ENCODE peak calls at places on chromosomes 3 and 15, in seven cellular contexts. One of them, this sample, is unnamed.

GRCh38 chr3:141289228-141289772 is 57.7 kb downstream of the PXYLP1 start:
- DNase-seq in NCI-H510A treated with DMSO at 0.1 percent for 48 hours: no peak
- DNase-seq in lung: no peak
- DNase-seq in hepatocyte: no peak
- DNase-seq in MV-4-11: no peak
- DNase-seq in NCI-H2171: no peak
- DNase-seq in RPMI7951: no peak
- DNase-seq in this sample: no peak

GRCh38 chr3:69276884-69277283 is 109.0 kb downstream of the FRMD4B start:
- DNase-seq in RPMI7951: no peak
- DNase-seq in NCI-H2171: no peak
- DNase-seq in hepatocyte: no peak
- DNase-seq in NCI-H510A treated with DMSO at 0.1 percent for 48 hours: no peak
- DNase-seq in lung: no peak
- DNase-seq in MV-4-11: no peak
- DNase-seq in this sample: no peak

GRCh38 chr3:11770477-11771381 is 76.0 kb downstream of the TAMM41 start:
- DNase-seq in hepatocyte: peak
- DNase-seq in MV-4-11: peak
- DNase-seq in lung: peak
- DNase-seq in NCI-H510A treated with DMSO at 0.1 percent for 48 hours: peak
- DNase-seq in NCI-H2171: peak
- DNase-seq in RPMI7951: peak
- DNase-seq in this sample: peak

GRCh38 chr15:40255033-40255432 is 16.2 kb downstream of the PAK6 start:
- DNase-seq in lung: no peak
- DNase-seq in RPMI7951: no peak
- DNase-seq in hepatocyte: no peak
- DNase-seq in NCI-H510A treated with DMSO at 0.1 percent for 48 hours: no peak
- DNase-seq in NCI-H2171: no peak
- DNase-seq in MV-4-11: no peak
- DNase-seq in this sample: no peak

GRCh38 chr3:152688313-152688712 is 146.6 kb upstream of the P2RY1 start:
- DNase-seq in NCI-H2171: no peak
- DNase-seq in MV-4-11: no peak
- DNase-seq in NCI-H510A treated with DMSO at 0.1 percent for 48 hours: no peak
- DNase-seq in lung: no peak
- DNase-seq in RPMI7951: peak
- DNase-seq in hepatocyte: no peak
- DNase-seq in this sample: no peak

GRCh38 chr15:83435202-83435601 is 11.9 kb upstream of the SH3GL3 start:
- DNase-seq in lung: no peak
- DNase-seq in NCI-H2171: no peak
- DNase-seq in NCI-H510A treated with DMSO at 0.1 percent for 48 hours: no peak
- DNase-seq in MV-4-11: no peak
- DNase-seq in hepatocyte: no peak
- DNase-seq in RPMI7951: peak
- DNase-seq in this sample: no peak

GRCh38 chr3:88112329-88112728 is 37.4 kb upstream of the C3orf38 start:
- DNase-seq in MV-4-11: no peak
- DNase-seq in NCI-H510A treated with DMSO at 0.1 percent for 48 hours: no peak
- DNase-seq in hepatocyte: no peak
- DNase-seq in NCI-H2171: no peak
- DNase-seq in lung: no peak
- DNase-seq in RPMI7951: no peak
- DNase-seq in this sample: no peak

GRCh38 chr3:46422617-46423016 is 15.6 kb downstream of the CCRL2 start:
- DNase-seq in MV-4-11: no peak
- DNase-seq in RPMI7951: peak
- DNase-seq in NCI-H2171: no peak
- DNase-seq in hepatocyte: peak
- DNase-seq in NCI-H510A treated with DMSO at 0.1 percent for 48 hours: no peak
- DNase-seq in lung: no peak
- DNase-seq in this sample: peak

GRCh38 chr3:158725348-158725966 is 6.8 kb downstream of the RARRES1 start:
- DNase-seq in NCI-H510A treated with DMSO at 0.1 percent for 48 hours: peak
- DNase-seq in NCI-H2171: no peak
- DNase-seq in MV-4-11: no peak
- DNase-seq in RPMI7951: peak
- DNase-seq in lung: peak
- DNase-seq in hepatocyte: peak
- DNase-seq in this sample: no peak

GRCh38 chr3:54931182-54931581 is 3.3 kb upstream of the LRTM1 start:
- DNase-seq in MV-4-11: no peak
- DNase-seq in RPMI7951: peak
- DNase-seq in NCI-H510A treated with DMSO at 0.1 percent for 48 hours: no peak
- DNase-seq in NCI-H2171: no peak
- DNase-seq in hepatocyte: no peak
- DNase-seq in lung: no peak
- DNase-seq in this sample: no peak

GRCh38 chr3:27590437-27591320 is 106.5 kb upstream of the SLC4A7 start:
- DNase-seq in hepatocyte: no peak
- DNase-seq in lung: no peak
- DNase-seq in RPMI7951: peak
- DNase-seq in NCI-H2171: no peak
- DNase-seq in NCI-H510A treated with DMSO at 0.1 percent for 48 hours: no peak
- DNase-seq in MV-4-11: peak
- DNase-seq in this sample: no peak

GRCh38 chr3:13887746-13888300 is 8.0 kb upstream of the WNT7A start:
- DNase-seq in NCI-H2171: no peak
- DNase-seq in NCI-H510A treated with DMSO at 0.1 percent for 48 hours: no peak
- DNase-seq in lung: no peak
- DNase-seq in RPMI7951: no peak
- DNase-seq in MV-4-11: no peak
- DNase-seq in hepatocyte: peak
- DNase-seq in this sample: no peak

This sample was measured in NCI-H2029 treated with DMSO at 0.1 percent for 48 hours.